ENCODE peak calls at places on chromosomes 12 and 14, in nine cellular contexts. T is CD8-positive, alpha-beta T cell; G is stimulated activated CD8-positive, alpha-beta memory T cell treated with anti-CD3 and anti-CD28 coated beads, Interleukin-4, amount 100 ng/mL, for 24 hours; C is SJSA1; Q is activated B cell treated with CpG ODN at 0.5 μM for 24 hours; O is posterior vena cava; R is HCEC 1CT; X is ureter; D is activated T-cell treated with anti-CD3 and anti-CD28 coated beads for 1 hour. Y is an unnamed sample.

GRCh38 chr12:123696641-123697040 is 15.5 kb upstream of the ATP6V0A2 start:
- DNase-seq in T (no peak), G (no peak), C (no peak), Q (no peak), O (no peak), R (no peak), X (no peak), D (no peak), Y (no peak)

GRCh38 chr12:188910-189621 is 24.9 kb downstream of the SLC6A12 start:
- DNase-seq in T (peak), G (peak), C (peak), Q (peak), O (no peak), R (peak), X (no peak), D (peak), Y (peak)

GRCh38 chr14:104879983-104880565 is 15.0 kb downstream of the CEP170B start:
- DNase-seq in T (no peak), G (no peak), C (no peak), Q (no peak), O (no peak), R (no peak), X (no peak), D (no peak), Y (no peak)

GRCh38 chr12:3777206-3777809 is 24.4 kb upstream of the CRACR2A start:
- DNase-seq in T (no peak), G (no peak), C (peak), Q (no peak), O (no peak), R (peak), X (no peak), D (no peak), Y (peak)

GRCh38 chr12:57242691-57243454 is 8.1 kb downstream of the STAC3 start:
- DNase-seq in T (peak), G (peak), C (peak), Q (peak), O (peak), R (no peak), X (no peak), D (peak), Y (peak)

GRCh38 chr12:100868487-100868886 is 73.9 kb downstream of the ANO4 start:
- DNase-seq in T (no peak), G (no peak), C (peak), Q (no peak), O (no peak), R (peak), X (no peak), D (no peak), Y (peak)

GRCh38 chr14:54220122-54220691 is 176.6 kb upstream of the CDKN3 start:
- DNase-seq in T (no peak), G (no peak), C (no peak), Q (no peak), O (no peak), R (no peak), X (no peak), D (no peak), Y (no peak)

GRCh38 chr12:27841392-27841882 is 61.4 kb upstream of the MANSC4 start:
- DNase-seq in T (no peak), G (no peak), C (no peak), Q (no peak), O (no peak), R (peak), X (no peak), D (no peak), Y (peak)

GRCh38 chr12:85955127-85955526 is 81.0 kb downstream of the NTS start:
- DNase-seq in T (no peak), G (no peak), C (no peak), Q (no peak), O (no peak), R (peak), X (no peak), D (no peak), Y (no peak)

GRCh38 chr12:58313091-58313855 is 371.9 kb downstream of the ATP23 start:
- DNase-seq in T (no peak), G (no peak), C (peak), Q (no peak), O (no peak), R (peak), X (no peak), D (no peak), Y (peak)

GRCh38 chr12:120012067-120012621 is 23.1 kb downstream of the BICDL1 start:
- DNase-seq in T (peak), G (peak), C (peak), Q (no peak), O (no peak), R (no peak), X (no peak), D (peak), Y (peak)

GRCh38 chr14:30389134-30389900 is 169.6 kb upstream of the G2E3 start:
- DNase-seq in T (no peak), G (no peak), C (no peak), Q (no peak), O (no peak), R (no peak), X (no peak), D (no peak), Y (no peak)

GRCh38 chr12:130787445-130788410 is 51.3 kb downstream of the STX2 start:
- DNase-seq in T (no peak), G (no peak), C (no peak), Q (no peak), O (no peak), R (no peak), X (no peak), D (no peak), Y (peak)

GRCh38 chr14:104095426-104096310 is 10.2 kb downstream of the ASPG start:
- DNase-seq in T (no peak), G (no peak), C (no peak), Q (no peak), O (peak), R (no peak), X (no peak), D (no peak), Y (no peak)

GRCh38 chr14:92659765-92660561 is 88.5 kb downstream of the LGMN start:
- DNase-seq in T (no peak), G (no peak), C (no peak), Q (no peak), O (peak), R (peak), X (peak), D (no peak), Y (no peak)

GRCh38 chr12:119540476-119540875 is 53.1 kb upstream of the TMEM233 start:
- DNase-seq in T (no peak), G (no peak), C (no peak), Q (no peak), O (no peak), R (no peak), X (no peak), D (no peak), Y (no peak)

GRCh38 chr14:27015046-27015445 is 417.2 kb upstream of the NOVA1 start:
- DNase-seq in T (no peak), G (no peak), C (no peak), Q (no peak), O (no peak), R (peak), X (no peak), D (no peak), Y (no peak)

GRCh38 chr12:92769124-92769901 is 66.5 kb downstream of the PLEKHG7 start:
- DNase-seq in T (no peak), G (no peak), C (no peak), Q (no peak), O (no peak), R (no peak), X (no peak), D (no peak), Y (no peak)

GRCh38 chr14:75800792-75801191 is 139.7 kb downstream of the TTLL5 start:
- DNase-seq in T (no peak), G (no peak), C (no peak), Q (no peak), O (no peak), R (no peak), X (no peak), D (no peak), Y (no peak)